ENCODE peak calls at places on chromosomes 12 and 14, in six cellular contexts. X, L, Q, D, C and W are unnamed samples.

GRCh38 chr12:107296681-107297086 is 203.3 kb upstream of the CRY1 start:
- DNase-seq in X (no peak), L (no peak), Q (no peak), D (no peak), C (no peak), W (no peak)

GRCh38 chr14:65169351-65169750 is 67.0 kb upstream of the MAX start:
- DNase-seq in X (peak; percentile 91), L (no peak), Q (no peak), D (no peak), C (no peak), W (no peak)

GRCh38 chr14:39034481-39035296 is 68.3 kb downstream of the SEC23A start:
- DNase-seq in X (no peak), L (no peak), Q (no peak), D (peak; percentile 5), C (peak; percentile 66), W (no peak)

GRCh38 chr12:105330283-105330937 is at the start of gene C12orf75:
- DNase-seq in X (peak; percentile 77), L (peak; percentile 88), Q (no peak), D (peak; percentile 97), C (peak; percentile 67), W (no peak)

GRCh38 chr12:90618606-90619005 is 336.4 kb downstream of the CCER1 start:
- DNase-seq in X (no peak), L (no peak), Q (no peak), D (no peak), C (no peak), W (no peak)

GRCh38 chr14:36518031-36518585 is 1.9 kb downstream of the NKX2-1 start:
- DNase-seq in X (no peak), L (no peak), Q (no peak), D (peak; percentile 25), C (no peak), W (no peak)

GRCh38 chr12:85755760-85756159 is 80.4 kb downstream of the RASSF9 start:
- DNase-seq in X (no peak), L (no peak), Q (no peak), D (no peak), C (no peak), W (no peak)

GRCh38 chr12:57803317-57803893 is 15.1 kb downstream of the AVIL start:
- DNase-seq in X (no peak), L (peak; percentile 63), Q (peak; percentile 31), D (peak; percentile 68), C (peak; percentile 23), W (peak; percentile 18)

GRCh38 chr14:74793506-74794155 is 30.5 kb downstream of the YLPM1 start:
- DNase-seq in X (no peak), L (peak; percentile 17), Q (no peak), D (no peak), C (no peak), W (no peak)

GRCh38 chr14:68571928-68572525 is 220.8 kb downstream of the ZFP36L1 start:
- DNase-seq in X (no peak), L (no peak), Q (no peak), D (no peak), C (peak; percentile 27), W (no peak)

DNA sequence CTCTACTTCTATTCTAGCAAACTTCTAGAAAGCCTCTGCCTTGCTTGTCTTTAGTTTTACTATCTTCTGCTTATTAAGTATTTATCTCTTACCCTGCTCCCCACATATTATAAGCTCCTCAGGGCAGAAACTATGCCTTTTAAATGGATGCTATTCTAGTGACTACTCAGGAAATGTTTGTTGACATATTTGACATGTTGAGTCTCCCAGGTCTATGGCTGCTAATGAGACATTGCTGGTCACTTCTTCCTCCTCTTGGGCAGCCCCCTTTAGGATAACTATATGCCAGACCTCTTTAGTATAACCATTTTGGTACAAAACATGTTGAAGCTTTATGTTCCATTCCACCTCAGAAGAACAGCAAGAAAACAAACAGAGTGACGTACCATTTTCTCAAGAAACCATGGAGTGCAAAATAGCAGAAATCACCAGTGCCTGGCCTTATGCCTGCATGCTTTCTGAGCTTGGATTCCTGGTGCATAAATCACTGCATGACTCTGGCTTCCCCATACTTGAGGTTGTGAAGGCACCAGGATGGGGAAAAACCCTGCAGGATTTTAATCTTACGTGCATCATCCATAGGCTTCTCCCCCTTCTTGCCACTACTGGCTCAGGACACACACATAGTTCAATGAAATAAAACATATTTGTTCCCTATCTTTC is 202.6 kb downstream of the TMX1 start:
- DNase-seq in X (no peak), L (no peak), Q (no peak), D (no peak), C (no peak), W (no peak)
- H3K4me3 ChIP-seq in X (no peak overlapping the region), L (no peak overlapping the region), Q (no peak overlapping the region), D (no peak overlapping the region), C (no peak overlapping the region), W (no peak overlapping the region)

GRCh38 chr12:98085360-98085759 is 430.0 kb upstream of the TMPO start:
- DNase-seq in X (no peak), L (no peak), Q (no peak), D (no peak), C (no peak), W (no peak)
- TF ChIP-seq GABPA in X (no peak), L (no peak), Q (no peak), D (no peak), C (no peak), W (no peak)

GRCh38 chr14:103127356-103127755 is 4.1 kb downstream of the TNFAIP2 start:
- DNase-seq in X (no peak), L (no peak), Q (no peak), D (no peak), C (no peak), W (no peak)
- H3K4me3 ChIP-seq in X (no peak overlapping the region), L (no peak overlapping the region), Q (no peak overlapping the region), D (no peak overlapping the region), C (no peak overlapping the region), W (no peak overlapping the region)

GRCh38 chr12:108854453-108855283 is 2.7 kb downstream of the SSH1 start:
- DNase-seq in X (peak; percentile 83), L (no peak), Q (no peak), D (no peak), C (no peak), W (no peak)
- TF ChIP-seq GABPA in X (no peak), L (no peak), Q (no peak), D (no peak), C (no peak), W (no peak)

GRCh38 chr12:10098762-10099161 is at the start of gene CLEC1A:
- DNase-seq in X (no peak), L (no peak), Q (peak; percentile 23), D (no peak), C (no peak), W (no peak)

GRCh38 chr12:10094648-10095047 is 4.1 kb downstream of the CLEC1A start:
- DNase-seq in X (no peak), L (no peak), Q (no peak), D (no peak), C (no peak), W (no peak)

GRCh38 chr12:10101042-10101579 is 2.3 kb upstream of the CLEC1A start:
- DNase-seq in X (no peak), L (no peak), Q (no peak), D (peak; percentile 14), C (no peak), W (peak; percentile 4)

GRCh38 chr12:10095971-10096370 is 2.8 kb downstream of the CLEC1A start:
- DNase-seq in X (no peak), L (no peak), Q (no peak), D (no peak), C (no peak), W (no peak)

GRCh38 chr12:10097521-10097920 is 1.3 kb downstream of the CLEC1A start:
- DNase-seq in X (no peak), L (no peak), Q (no peak), D (no peak), C (no peak), W (no peak)
- H3K4me3 ChIP-seq in X (no peak overlapping the region), L (no peak overlapping the region), Q (no peak overlapping the region), D (no peak overlapping the region), C (no peak overlapping the region), W (no peak overlapping the region)

GRCh38 chr12:40903040-40903439 is 210.8 kb downstream of the CNTN1 start:
- DNase-seq in X (no peak), L (no peak), Q (no peak), D (no peak), C (no peak), W (no peak)
- TF ChIP-seq GABPA in X (no peak), L (no peak), Q (no peak), D (no peak), C (no peak), W (no peak)

DNA sequence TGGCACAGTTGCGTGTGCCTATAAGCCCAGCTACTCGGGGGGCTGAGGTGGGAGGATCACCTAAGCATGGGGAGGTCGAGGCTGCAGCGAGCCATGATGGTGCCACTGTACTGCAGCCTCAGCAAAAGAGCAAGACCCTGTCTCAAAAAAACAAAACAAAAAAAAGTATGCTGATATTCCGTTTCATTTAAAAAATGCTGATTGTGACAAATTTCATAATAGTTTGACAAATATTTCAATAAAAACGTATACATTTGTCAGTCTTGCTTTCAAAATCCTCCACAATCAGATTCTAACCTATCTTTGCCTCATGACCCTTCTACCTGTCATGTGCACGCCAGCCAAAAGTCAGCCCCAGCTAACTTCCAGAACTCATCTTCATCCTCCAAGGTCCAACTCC is 9.8 kb downstream of the USP44 start:
- DNase-seq in X (no peak), L (no peak), Q (no peak), D (no peak), C (no peak), W (no peak)
- H3K4me3 ChIP-seq in X (no peak overlapping the region), L (no peak overlapping the region), Q (no peak overlapping the region), D (no peak overlapping the region), C (no peak overlapping the region), W (no peak overlapping the region)